ENCODE peak calls at places on chromosomes 11 and 22, in nine cellular contexts. F, I, P, A, V, Z, M, N and E are unnamed samples.

GRCh38 chr11:45665206-45665932 is at the start of gene CHST1:
- DNase-seq in A (peak; percentile 74), Z (peak; percentile 51), N (peak; percentile 65), M (peak; percentile 16), V (peak; percentile 54), I (peak; percentile 13), P (no peak), F (peak; percentile 67), E (no peak)

GRCh38 chr11:44577231-44577834 is 11.9 kb downstream of the CD82 start:
- DNase-seq in V (no peak), N (no peak), F (peak; percentile 36), A (no peak), M (no peak), I (no peak), P (no peak), Z (no peak), E (no peak)

GRCh38 chr11:72864692-72865655 is 50.8 kb downstream of the ATG16L2 start:
- DNase-seq in I (peak; percentile 54), F (no peak), V (peak; percentile 17), N (peak; percentile 80), M (no peak), A (no peak), P (no peak), Z (peak; percentile 96), E (no peak)

GRCh38 chr11:64287676-64288352 is 2.2 kb downstream of the GPR137 start:
- DNase-seq in F (no peak), Z (no peak), I (no peak), N (no peak), V (no peak), P (no peak), M (no peak), A (no peak), E (no peak)

GRCh38 chr11:114151631-114152030 is 92.1 kb downstream of the ZBTB16 start:
- DNase-seq in Z (no peak), M (no peak), N (no peak), A (no peak), I (no peak), P (no peak), F (no peak), V (no peak), E (no peak)

GRCh38 chr22:24952837-24953293 is 349 bp downstream of the KIAA1671 start:
- DNase-seq in V (peak; percentile 80), N (peak; percentile 66), M (no peak), A (peak; percentile 88), Z (peak; percentile 86), I (peak; percentile 64), F (peak; percentile 61), P (peak; percentile 91), E (no peak)

GRCh38 chr11:119490253-119491006 is 67.5 kb upstream of the THY1 start:
- DNase-seq in I (no peak), Z (no peak), N (no peak), F (no peak), V (no peak), P (peak; percentile 53), M (no peak), A (no peak), E (no peak)

GRCh38 chr11:79439893-79440450 is 858 bp downstream of the TENM4 start:
- DNase-seq in I (peak; percentile 35), P (peak; percentile 87), F (no peak), Z (no peak), A (peak; percentile 74), M (no peak), V (peak; percentile 38), N (no peak), E (no peak)

GRCh38 chr11:18394928-18395734 is 768 bp downstream of the LDHA start:
- DNase-seq in F (peak; percentile 31), N (peak; percentile 24), M (peak; percentile 46), I (no peak), P (no peak), Z (peak; percentile 45), A (peak; percentile 54), V (peak; percentile 31), E (peak; percentile 11)

GRCh38 chr22:30943368-30943767 is 25.2 kb downstream of the MORC2 start:
- DNase-seq in V (no peak), M (no peak), Z (no peak), P (no peak), F (no peak), A (no peak), N (no peak), I (no peak), E (peak; percentile 41)

GRCh38 chr11:58923300-58923788 is 15.9 kb upstream of the GLYATL1 start:
- DNase-seq in I (peak; percentile 54), V (peak; percentile 22), M (no peak), A (peak; percentile 70), N (peak; percentile 29), F (no peak), Z (no peak), P (peak; percentile 80), E (no peak)
- TF ChIP-seq CTCF in I (peak; percentile 38), V (no peak), M (no peak), A (peak; percentile 64), N (peak; percentile 11), F (no peak), Z (no peak), P (no peak), E (peak; percentile 43)

DNA sequence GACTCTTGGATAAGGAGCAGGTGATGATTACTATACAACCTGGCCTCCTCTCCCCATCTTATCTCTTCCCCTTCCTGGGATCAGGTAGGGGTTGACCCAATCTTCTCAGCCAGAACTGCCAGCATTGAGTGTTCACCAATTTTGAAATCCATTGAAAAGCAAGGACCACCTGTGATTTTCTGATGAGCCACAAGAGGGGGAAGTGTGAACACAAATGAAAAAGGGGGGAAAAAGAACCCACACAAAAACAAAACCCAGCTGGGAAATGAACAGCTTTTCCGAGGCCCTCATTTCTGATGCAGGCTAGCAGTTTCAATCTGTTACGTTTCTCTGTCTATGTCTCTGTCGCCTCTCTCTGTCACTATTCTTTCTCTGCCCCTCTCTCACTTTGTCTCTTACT is 161.9 kb downstream of the INSC start:
- DNase-seq in Z (no peak), V (no peak), P (no peak), N (peak; percentile 12), M (no peak), A (peak; percentile 61), I (peak; percentile 3), F (no peak), E (no peak)
- TF ChIP-seq CTCF in Z (no peak), V (no peak), P (no peak), N (peak; percentile 20), M (no peak), A (peak; percentile 67), I (peak; percentile 43), F (no peak), E (no peak)

GRCh38 chr11:68843703-68844312 is 2.1 kb upstream of the CPT1A start:
- DNase-seq in I (peak; percentile 33), P (peak; percentile 91), V (peak; percentile 75), F (peak; percentile 95), Z (no peak), M (no peak), A (peak; percentile 57), N (peak; percentile 56), E (peak; percentile 79)
- TF ChIP-seq CTCF in I (peak; percentile 31), P (no peak), V (peak; percentile 46), F (no peak), Z (peak; percentile 26), M (peak; percentile 57), A (peak; percentile 30), N (no peak), E (peak; percentile 78)

GRCh38 chr22:18070556-18071306 is 7.1 kb upstream of the PEX26 start:
- DNase-seq in N (no peak), Z (no peak), V (no peak), M (no peak), P (no peak), F (no peak), A (no peak), I (no peak), E (no peak)
- TF ChIP-seq CTCF in N (peak; percentile 19), Z (no peak), V (no peak), M (no peak), P (no peak), F (no peak), A (peak; percentile 49), I (peak; percentile 27), E (no peak)